ENCODE peak calls at places on chromosome 22, in seven cellular contexts. G is mammary epithelial cell, Q is H1, A is hepatocyte, R is esophagus muscularis mucosa, Z is lower lobe of right lung, T is fibroblast of pulmonary artery. F is an unnamed sample.

GRCh38 chr22:46897246-46897623 is 134.8 kb downstream of the TBC1D22A start:
- DNase-seq in Q (no peak), A (no peak), Z (no peak), T (no peak), R (no peak), G (no peak), F (no peak)

GRCh38 chr22:27472975-27473374 is 328.6 kb downstream of the MN1 start:
- DNase-seq in Z (no peak), A (no peak), R (no peak), G (no peak), Q (no peak), T (no peak), F (no peak)

GRCh38 chr22:32623943-32624342 is 149.3 kb downstream of the FBXO7 start:
- DNase-seq in T (peak; percentile 79), A (peak; percentile 55), R (peak; percentile 95), Z (no peak), Q (no peak), G (no peak), F (peak; percentile 91)

GRCh38 chr22:48972979-48973693 is 854.5 kb downstream of the BRD1 start:
- DNase-seq in Q (no peak), R (peak; percentile 91), T (no peak), A (no peak), Z (no peak), G (no peak), F (no peak)

GRCh38 chr22:38267086-38267485 is 5.7 kb downstream of the TMEM184B start:
- DNase-seq in Q (no peak), T (peak; percentile 90), R (no peak), Z (no peak), A (no peak), G (no peak), F (peak; percentile 73)

GRCh38 chr22:36027960-36028645 is 521 bp downstream of the RBFOX2 start:
- DNase-seq in R (no peak), Q (no peak), Z (no peak), T (no peak), G (peak; percentile 34), A (no peak), F (peak; percentile 26)

GRCh38 chr22:48640890-48641771 is 1186.5 kb downstream of the BRD1 start:
- DNase-seq in Z (no peak), A (no peak), R (no peak), Q (no peak), G (no peak), T (no peak), F (no peak)

GRCh38 chr22:37300551-37301017 is 18.3 kb downstream of the CYTH4 start:
- DNase-seq in Z (no peak), G (no peak), T (no peak), A (no peak), R (no peak), Q (no peak), F (no peak)

GRCh38 chr22:37731804-37732471 is 35.1 kb downstream of the TRIOBP start:
- DNase-seq in G (no peak), Q (no peak), Z (no peak), T (no peak), A (peak; percentile 81), R (no peak), F (no peak)

GRCh38 chr22:17085277-17086091 is 684 bp downstream of the IL17RA start:
- DNase-seq in R (no peak), G (peak; percentile 21), Q (no peak), T (no peak), Z (peak; percentile 73), A (peak; percentile 56), F (no peak)

GRCh38 chr22:17836977-17837742 is 62.9 kb upstream of the BID start:
- DNase-seq in Z (no peak), R (no peak), T (no peak), G (no peak), Q (peak; percentile 7), A (no peak), F (no peak)

GRCh38 chr22:39318507-39319283 is 728 bp downstream of the RPL3 start:
- DNase-seq in G (no peak), R (no peak), A (peak; percentile 70), T (no peak), Z (no peak), Q (no peak), F (no peak)

GRCh38 chr22:36730176-36730858 is 26.8 kb upstream of the CACNG2 start:
- DNase-seq in Q (no peak), A (no peak), Z (no peak), T (no peak), G (no peak), R (no peak), F (no peak)

GRCh38 chr22:29702025-29702930 is 17.5 kb upstream of the CABP7 start:
- DNase-seq in T (no peak), Z (no peak), Q (no peak), A (no peak), G (no peak), R (no peak), F (peak; percentile 8)

GRCh38 chr22:32378703-32379272 is 21.1 kb downstream of the RFPL3 start:
- DNase-seq in T (peak; percentile 29), Q (no peak), Z (no peak), R (no peak), G (peak; percentile 31), A (peak; percentile 38), F (peak; percentile 22)

GRCh38 chr22:40412441-40412840 is 42.0 kb downstream of the SGSM3 start:
- DNase-seq in G (no peak), A (no peak), T (no peak), Z (peak; percentile 20), Q (no peak), R (no peak), F (no peak)

GRCh38 chr22:46969491-46969890 is 207.0 kb downstream of the TBC1D22A start:
- DNase-seq in A (no peak), Q (no peak), Z (no peak), R (no peak), T (no peak), G (no peak), F (no peak)

GRCh38 chr22:47169801-47170140 is 407.3 kb downstream of the TBC1D22A start:
- DNase-seq in R (no peak), Q (no peak), T (no peak), Z (peak; percentile 19), A (no peak), G (no peak), F (no peak)

GRCh38 chr22:31926969-31927368 is 17.4 kb upstream of the YWHAH start:
- DNase-seq in G (peak; percentile 31), T (no peak), Z (no peak), R (no peak), A (no peak), Q (no peak), F (no peak)

GRCh38 chr22:30265851-30266444 is 703 bp downstream of the OSM start:
- DNase-seq in R (no peak), G (no peak), A (no peak), T (no peak), Z (peak; percentile 84), Q (no peak), F (no peak)

GRCh38 chr22:48740731-48741405 is 1086.8 kb downstream of the BRD1 start:
- DNase-seq in Q (no peak), A (no peak), G (no peak), R (no peak), Z (no peak), T (no peak), F (no peak)

DNA sequence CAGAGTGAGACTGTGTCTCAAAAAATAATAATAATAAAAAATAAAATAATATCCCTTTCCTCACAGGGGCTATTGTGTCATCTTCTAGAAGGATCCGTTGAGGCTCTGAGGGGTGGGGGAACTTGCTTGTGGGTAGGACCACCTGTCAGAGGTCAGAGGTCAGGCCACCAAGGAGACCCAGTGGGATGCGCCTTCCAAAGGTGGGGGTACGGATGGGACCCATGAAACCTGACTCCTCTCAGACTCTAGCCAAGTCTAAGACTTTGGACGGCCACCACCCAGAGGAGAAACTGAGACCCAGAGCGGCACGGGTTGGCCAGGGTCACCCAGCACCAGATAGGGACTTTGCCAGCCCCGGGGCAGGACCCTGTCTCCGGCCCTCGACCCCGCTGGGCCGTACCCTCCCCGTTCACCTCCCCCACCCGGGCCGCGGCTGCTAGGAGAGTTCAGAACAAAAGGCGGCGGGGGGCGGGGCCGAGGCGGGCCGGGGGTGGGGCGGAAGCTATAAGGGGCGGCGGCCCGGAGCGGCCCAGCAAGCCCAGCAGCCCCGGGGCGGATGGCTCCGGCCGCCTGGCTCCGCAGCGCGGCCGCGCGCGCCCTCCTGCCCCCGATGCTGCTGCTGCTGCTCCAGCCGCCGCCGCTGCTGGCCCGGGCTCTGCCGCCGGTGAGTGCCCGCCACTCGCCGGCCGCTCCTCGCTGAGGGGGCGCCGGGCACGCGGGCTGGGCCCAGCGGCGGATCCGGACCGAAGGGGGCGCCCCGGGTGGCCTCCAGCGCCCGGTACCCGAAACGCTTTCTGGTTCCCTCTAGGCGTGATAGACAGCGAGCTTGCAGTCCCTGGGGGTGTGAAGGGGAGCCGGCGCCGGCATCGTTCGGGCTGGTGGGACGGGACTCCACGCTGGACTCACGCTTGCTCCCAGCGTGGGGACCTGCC is at the start of gene MMP11:
- DNase-seq in Z (peak; percentile 64), Q (no peak), T (no peak), G (no peak), R (no peak), A (peak; percentile 86), F (no peak)
- TF ChIP-seq CTCF in Z (peak; percentile 13), Q (no peak), T (no peak), G (no peak), R (no peak), A (no peak), F (no peak)

DNA sequence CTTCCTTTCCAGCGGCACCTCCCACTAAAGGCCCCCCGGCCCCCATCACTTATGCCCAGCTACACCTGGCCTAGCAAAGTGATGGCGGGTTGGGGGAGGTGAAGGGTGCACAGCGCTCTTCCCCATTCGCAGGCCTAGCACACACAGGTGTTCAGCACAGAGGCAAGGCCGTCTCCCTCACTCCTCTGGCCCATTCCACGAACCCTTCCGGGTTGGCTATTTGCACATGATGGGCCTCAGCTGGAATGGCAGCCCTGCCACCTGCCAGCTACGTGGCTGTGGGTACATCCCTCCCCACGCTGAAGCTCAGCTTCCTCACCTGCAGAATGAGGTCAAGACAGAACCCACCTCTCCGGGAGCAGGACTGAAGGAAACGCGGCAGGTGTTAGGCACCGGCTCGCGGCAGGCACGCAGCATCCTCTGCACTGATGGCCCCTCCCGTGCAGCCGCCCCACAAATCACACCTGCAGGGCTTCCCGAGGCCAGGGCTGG is 4.8 kb downstream of the KIAA0930 start:
- DNase-seq in G (no peak), R (no peak), T (no peak), Q (no peak), A (no peak), Z (no peak), F (no peak)
- H3K4me3 ChIP-seq in G (no peak overlapping the region), R (no peak overlapping the region), T (no peak overlapping the region), Q (no peak overlapping the region), A (no peak overlapping the region), Z (no peak overlapping the region), F (no peak overlapping the region)

GRCh38 chr22:20834206-20834605 is 24.4 kb downstream of the PI4KA start:
- DNase-seq in R (no peak), T (no peak), A (no peak), Z (no peak), Q (no peak), G (no peak), F (no peak)
- TF ChIP-seq CTCF in R (no peak), T (no peak), A (no peak), Z (no peak), Q (no peak), G (no peak), F (no peak)

GRCh38 chr22:21937821-21938070 is 14.9 kb downstream of the PPM1F start:
- DNase-seq in G (peak; percentile 83), Q (no peak), R (peak; percentile 93), A (no peak), Z (no peak), T (no peak), F (no peak)
- H3K4me3 ChIP-seq in G (no peak overlapping the region), Q (peak overlapping the region; percentile 77), R (peak overlapping the region; percentile 65), A (no peak overlapping the region), Z (peak overlapping the region; percentile 61), T (peak overlapping the region; percentile 60), F (peak overlapping the region; percentile 8)